ENCODE peak calls at places on chromosomes 13 and 19, in seven cellular contexts. One of them, this sample, is unnamed.

GRCh38 chr19:12752056-12752781 is 628 bp downstream of the BEST2 start:
- DNase-seq in fibroblast of lung: no peak
- DNase-seq in body of pancreas: no peak
- DNase-seq in tibial nerve: no peak
- DNase-seq in BE2C: no peak
- DNase-seq in NB4: no peak
- DNase-seq in heart right ventricle: no peak
- DNase-seq in this sample: no peak

GRCh38 chr19:43625918-43626579 is 6.6 kb upstream of the ZNF428 start:
- DNase-seq in BE2C: peak; percentile 77
- DNase-seq in tibial nerve: no peak
- DNase-seq in fibroblast of lung: no peak
- DNase-seq in NB4: peak; percentile 73
- DNase-seq in heart right ventricle: peak; percentile 24
- DNase-seq in body of pancreas: no peak
- DNase-seq in this sample: peak; percentile 23

GRCh38 chr19:31810536-31811109 is 461.4 kb upstream of the TSHZ3 start:
- DNase-seq in heart right ventricle: no peak
- DNase-seq in tibial nerve: no peak
- DNase-seq in NB4: no peak
- DNase-seq in body of pancreas: no peak
- DNase-seq in BE2C: no peak
- DNase-seq in fibroblast of lung: no peak
- DNase-seq in this sample: no peak

GRCh38 chr13:100523437-100523836 is 65.2 kb downstream of the GGACT start:
- DNase-seq in BE2C: no peak
- DNase-seq in NB4: no peak
- DNase-seq in heart right ventricle: no peak
- DNase-seq in fibroblast of lung: no peak
- DNase-seq in tibial nerve: no peak
- DNase-seq in body of pancreas: no peak
- DNase-seq in this sample: no peak

GRCh38 chr13:68895696-68896095 is 1211.9 kb upstream of the ATXN8OS start:
- DNase-seq in body of pancreas: no peak
- DNase-seq in heart right ventricle: no peak
- DNase-seq in fibroblast of lung: peak; percentile 1
- DNase-seq in tibial nerve: no peak
- DNase-seq in NB4: no peak
- DNase-seq in BE2C: no peak
- DNase-seq in this sample: no peak

GRCh38 chr19:18762125-18763023 is 28.7 kb downstream of the COMP start:
- DNase-seq in body of pancreas: peak; percentile 98
- DNase-seq in heart right ventricle: peak; percentile 69
- DNase-seq in NB4: no peak
- DNase-seq in fibroblast of lung: peak; percentile 72
- DNase-seq in BE2C: peak; percentile 72
- DNase-seq in tibial nerve: peak; percentile 51
- DNase-seq in this sample: no peak

GRCh38 chr19:52138614-52139290 is 986 bp downstream of the ZNF616 start:
- DNase-seq in NB4: peak; percentile 70
- DNase-seq in fibroblast of lung: peak; percentile 40
- DNase-seq in BE2C: peak; percentile 69
- DNase-seq in tibial nerve: no peak
- DNase-seq in heart right ventricle: no peak
- DNase-seq in body of pancreas: peak; percentile 12
- DNase-seq in this sample: peak; percentile 47

GRCh38 chr13:113639661-113640262 is 18.2 kb downstream of the ATP4B start:
- DNase-seq in NB4: no peak
- DNase-seq in heart right ventricle: no peak
- DNase-seq in fibroblast of lung: no peak
- DNase-seq in tibial nerve: peak; percentile 5
- DNase-seq in body of pancreas: no peak
- DNase-seq in BE2C: peak; percentile 11
- DNase-seq in this sample: no peak

GRCh38 chr19:29485293-29485692 is 40.5 kb upstream of the VSTM2B start:
- DNase-seq in tibial nerve: no peak
- DNase-seq in NB4: no peak
- DNase-seq in BE2C: no peak
- DNase-seq in fibroblast of lung: no peak
- DNase-seq in heart right ventricle: no peak
- DNase-seq in body of pancreas: no peak
- DNase-seq in this sample: no peak

GRCh38 chr13:66992183-66992582 is 238.0 kb downstream of the PCDH9 start:
- DNase-seq in NB4: no peak
- DNase-seq in fibroblast of lung: peak; percentile 77
- DNase-seq in tibial nerve: no peak
- DNase-seq in heart right ventricle: no peak
- DNase-seq in body of pancreas: no peak
- DNase-seq in BE2C: no peak
- DNase-seq in this sample: no peak

GRCh38 chr13:40784540-40784939 is 4.9 kb upstream of the SLC25A15 start:
- DNase-seq in BE2C: no peak
- DNase-seq in NB4: no peak
- DNase-seq in heart right ventricle: no peak
- DNase-seq in body of pancreas: no peak
- DNase-seq in fibroblast of lung: no peak
- DNase-seq in tibial nerve: no peak
- DNase-seq in this sample: no peak

GRCh38 chr13:20609145-20609544 is 42.2 kb downstream of the IFT88 start:
- DNase-seq in NB4: no peak
- DNase-seq in tibial nerve: no peak
- DNase-seq in fibroblast of lung: peak; percentile 85
- DNase-seq in heart right ventricle: no peak
- DNase-seq in BE2C: no peak
- DNase-seq in body of pancreas: no peak
- DNase-seq in this sample: no peak

GRCh38 chr19:6118043-6118442 is 7.7 kb upstream of the RFX2 start:
- DNase-seq in body of pancreas: no peak
- DNase-seq in BE2C: no peak
- DNase-seq in NB4: no peak
- DNase-seq in fibroblast of lung: no peak
- DNase-seq in tibial nerve: no peak
- DNase-seq in heart right ventricle: no peak
- DNase-seq in this sample: no peak

GRCh38 chr13:111902726-111903125 is 164.2 kb upstream of the SOX1 start:
- DNase-seq in NB4: no peak
- DNase-seq in body of pancreas: no peak
- DNase-seq in BE2C: no peak
- DNase-seq in heart right ventricle: no peak
- DNase-seq in tibial nerve: no peak
- DNase-seq in fibroblast of lung: no peak
- DNase-seq in this sample: no peak

GRCh38 chr19:49560358-49560900 is 19.9 kb downstream of the NOSIP start:
- DNase-seq in fibroblast of lung: no peak
- DNase-seq in tibial nerve: no peak
- DNase-seq in NB4: no peak
- DNase-seq in body of pancreas: peak; percentile 83
- DNase-seq in heart right ventricle: no peak
- DNase-seq in BE2C: no peak
- DNase-seq in this sample: no peak

GRCh38 chr13:32202268-32202667 is 112.9 kb downstream of the ZAR1L start:
- DNase-seq in tibial nerve: no peak
- DNase-seq in body of pancreas: no peak
- DNase-seq in heart right ventricle: no peak
- DNase-seq in BE2C: no peak
- DNase-seq in NB4: no peak
- DNase-seq in fibroblast of lung: no peak
- DNase-seq in this sample: no peak

GRCh38 chr19:28737021-28737525 is 475.9 kb downstream of the UQCRFS1 start:
- DNase-seq in heart right ventricle: no peak
- DNase-seq in BE2C: no peak
- DNase-seq in tibial nerve: no peak
- DNase-seq in fibroblast of lung: peak; percentile 18
- DNase-seq in body of pancreas: peak; percentile 22
- DNase-seq in NB4: peak; percentile 33
- DNase-seq in this sample: peak; percentile 61

GRCh38 chr19:19822148-19822429 is 539 bp upstream of the ZNF506 start:
- DNase-seq in body of pancreas: no peak
- DNase-seq in NB4: no peak
- DNase-seq in fibroblast of lung: no peak
- DNase-seq in tibial nerve: no peak
- DNase-seq in heart right ventricle: no peak
- DNase-seq in BE2C: peak; percentile 13
- DNase-seq in this sample: peak; percentile 10

GRCh38 chr13:72121466-72121865 is 254.5 kb upstream of the DACH1 start:
- DNase-seq in BE2C: no peak
- DNase-seq in NB4: no peak
- DNase-seq in heart right ventricle: no peak
- DNase-seq in fibroblast of lung: no peak
- DNase-seq in body of pancreas: no peak
- DNase-seq in tibial nerve: no peak
- DNase-seq in this sample: no peak

GRCh38 chr19:39263912-39264305 is 4.3 kb upstream of the IFNL2 start:
- DNase-seq in NB4: no peak
- DNase-seq in fibroblast of lung: no peak
- DNase-seq in BE2C: no peak
- DNase-seq in tibial nerve: no peak
- DNase-seq in heart right ventricle: no peak
- DNase-seq in body of pancreas: no peak
- DNase-seq in this sample: no peak

GRCh38 chr13:95745289-95745688 is 68.3 kb downstream of the DNAJC3 start:
- DNase-seq in tibial nerve: no peak
- DNase-seq in NB4: no peak
- DNase-seq in body of pancreas: no peak
- DNase-seq in heart right ventricle: no peak
- DNase-seq in fibroblast of lung: peak; percentile 15
- DNase-seq in BE2C: no peak
- DNase-seq in this sample: no peak

GRCh38 chr19:19021115-19021514 is 12.2 kb downstream of the SUGP2 start:
- DNase-seq in NB4: no peak
- DNase-seq in body of pancreas: no peak
- DNase-seq in heart right ventricle: no peak
- DNase-seq in fibroblast of lung: peak; percentile 70
- DNase-seq in BE2C: no peak
- DNase-seq in tibial nerve: no peak
- DNase-seq in this sample: no peak

GRCh38 chr19:4673726-4674125 is 3.6 kb upstream of the MYDGF start:
- DNase-seq in fibroblast of lung: no peak
- DNase-seq in body of pancreas: no peak
- DNase-seq in tibial nerve: no peak
- DNase-seq in heart right ventricle: no peak
- DNase-seq in BE2C: no peak
- DNase-seq in NB4: no peak
- DNase-seq in this sample: no peak

GRCh38 chr19:4675346-4675745 is 5.2 kb upstream of the MYDGF start:
- DNase-seq in fibroblast of lung: no peak
- DNase-seq in NB4: no peak
- DNase-seq in BE2C: no peak
- DNase-seq in heart right ventricle: no peak
- DNase-seq in body of pancreas: no peak
- DNase-seq in tibial nerve: no peak
- DNase-seq in this sample: no peak

GRCh38 chr19:4679416-4679815 is 9.3 kb upstream of the MYDGF start:
- DNase-seq in BE2C: no peak
- DNase-seq in NB4: no peak
- DNase-seq in heart right ventricle: no peak
- DNase-seq in tibial nerve: no peak
- DNase-seq in fibroblast of lung: no peak
- DNase-seq in body of pancreas: no peak
- DNase-seq in this sample: no peak

GRCh38 chr19:4678881-4679379 is 8.8 kb upstream of the MYDGF start:
- DNase-seq in BE2C: peak; percentile 68
- DNase-seq in NB4: peak; percentile 36
- DNase-seq in body of pancreas: no peak
- DNase-seq in tibial nerve: no peak
- DNase-seq in fibroblast of lung: peak; percentile 23
- DNase-seq in heart right ventricle: no peak
- DNase-seq in this sample: peak; percentile 36

GRCh38 chr19:4676955-4677731 is 7.0 kb upstream of the MYDGF start:
- DNase-seq in heart right ventricle: no peak
- DNase-seq in fibroblast of lung: peak; percentile 32
- DNase-seq in BE2C: peak; percentile 60
- DNase-seq in body of pancreas: peak; percentile 58
- DNase-seq in NB4: peak; percentile 52
- DNase-seq in tibial nerve: no peak
- DNase-seq in this sample: peak; percentile 54
- H3K4me3 ChIP-seq in heart right ventricle: no peak overlapping the region
- H3K4me3 ChIP-seq in fibroblast of lung: no peak overlapping the region
- H3K4me3 ChIP-seq in BE2C: no peak overlapping the region
- H3K4me3 ChIP-seq in body of pancreas: no peak overlapping the region
- H3K4me3 ChIP-seq in NB4: no peak overlapping the region
- H3K4me3 ChIP-seq in tibial nerve: no peak overlapping the region
- H3K4me3 ChIP-seq in this sample: no peak overlapping the region

DNA sequence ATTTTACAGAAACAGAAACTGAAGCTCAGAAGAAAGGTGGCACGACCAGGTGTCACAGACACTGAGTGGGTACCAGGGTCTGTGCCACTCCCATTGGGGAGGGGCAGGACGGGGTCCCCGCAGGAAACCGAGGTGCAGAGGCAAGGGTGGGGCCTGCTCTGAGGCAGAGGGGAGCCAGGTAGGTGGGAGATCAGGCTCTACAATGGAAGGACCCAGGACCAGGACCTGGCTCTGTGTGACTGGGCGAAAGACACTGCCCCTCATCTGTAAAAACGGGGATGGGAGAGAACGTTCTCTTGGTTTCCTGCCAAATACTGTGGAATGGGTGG is 2.8 kb downstream of the PTGIR start:
- DNase-seq in tibial nerve: no peak
- DNase-seq in NB4: no peak
- DNase-seq in fibroblast of lung: no peak
- DNase-seq in BE2C: no peak
- DNase-seq in body of pancreas: no peak
- DNase-seq in heart right ventricle: no peak
- DNase-seq in this sample: no peak
- TF ChIP-seq CTCF in tibial nerve: no peak
- TF ChIP-seq CTCF in NB4: no peak
- TF ChIP-seq CTCF in fibroblast of lung: no peak
- TF ChIP-seq CTCF in BE2C: no peak
- TF ChIP-seq CTCF in body of pancreas: no peak
- TF ChIP-seq CTCF in heart right ventricle: no peak
- TF ChIP-seq CTCF in this sample: no peak

GRCh38 chr19:55146078-55146647 is 2.8 kb downstream of the TNNT1 start:
- DNase-seq in heart right ventricle: no peak
- DNase-seq in tibial nerve: no peak
- DNase-seq in body of pancreas: no peak
- DNase-seq in NB4: peak; percentile 43
- DNase-seq in fibroblast of lung: no peak
- DNase-seq in BE2C: no peak
- DNase-seq in this sample: no peak
- H3K4me3 ChIP-seq in heart right ventricle: peak overlapping the region; percentile 26
- H3K4me3 ChIP-seq in tibial nerve: no peak overlapping the region
- H3K4me3 ChIP-seq in body of pancreas: no peak overlapping the region
- H3K4me3 ChIP-seq in NB4: no peak overlapping the region
- H3K4me3 ChIP-seq in fibroblast of lung: no peak overlapping the region
- H3K4me3 ChIP-seq in BE2C: no peak overlapping the region
- H3K4me3 ChIP-seq in this sample: no peak overlapping the region

DNA sequence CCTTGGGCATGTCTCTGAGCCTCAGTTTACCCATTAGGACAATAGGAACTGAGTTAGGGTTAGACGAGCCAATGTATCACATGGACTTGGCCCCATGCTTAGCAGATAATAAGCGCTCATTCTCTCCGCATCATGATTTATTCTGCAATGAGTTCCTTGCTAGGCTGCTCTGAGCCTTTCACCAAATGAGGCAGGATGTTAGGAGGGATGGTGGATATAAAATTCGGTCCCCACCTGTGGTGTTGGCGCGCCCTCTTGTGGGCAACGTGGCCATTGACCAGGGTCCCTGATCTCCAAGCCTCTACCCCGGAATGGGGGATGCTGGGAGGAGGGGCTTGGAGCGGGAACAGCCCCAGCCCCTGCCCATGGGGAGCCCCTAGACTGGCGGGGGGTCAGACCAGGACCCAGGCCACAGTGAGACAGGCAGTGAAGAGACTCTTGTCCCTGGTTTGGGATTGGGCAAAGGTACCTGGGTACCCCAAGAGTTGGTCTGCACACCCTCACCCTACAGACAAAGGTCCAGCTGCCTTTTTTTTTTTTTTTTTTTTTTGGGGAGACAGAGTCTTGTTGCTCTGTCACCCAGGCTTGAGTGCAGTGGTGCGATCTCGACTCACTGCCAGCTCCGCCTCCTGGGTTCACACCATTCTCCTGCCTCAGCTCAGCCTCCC is 43.9 kb downstream of the CERS4 start:
- DNase-seq in BE2C: peak; percentile 86
- DNase-seq in heart right ventricle: peak; percentile 89
- DNase-seq in NB4: peak; percentile 93
- DNase-seq in fibroblast of lung: peak; percentile 54
- DNase-seq in tibial nerve: peak; percentile 76
- DNase-seq in body of pancreas: peak; percentile 78
- DNase-seq in this sample: peak; percentile 85
- TF ChIP-seq CTCF in BE2C: peak; percentile 93
- TF ChIP-seq CTCF in heart right ventricle: peak; percentile 96
- TF ChIP-seq CTCF in NB4: peak; percentile 100
- TF ChIP-seq CTCF in fibroblast of lung: peak; percentile 87
- TF ChIP-seq CTCF in tibial nerve: peak; percentile 93
- TF ChIP-seq CTCF in body of pancreas: peak; percentile 82
- TF ChIP-seq CTCF in this sample: peak; percentile 89

This sample was measured in GM12865.